ENCODE peak calls at places on chromosomes 3 and 15, in nine cellular contexts. One of them, this sample, is unnamed.

GRCh38 chr3:36663666-36664291 is 100.6 kb downstream of the DCLK3 start:
- DNase-seq in Calu3: peak; percentile 32
- DNase-seq in left lung: no peak
- DNase-seq in CD8-positive, alpha-beta T cell: no peak
- DNase-seq in spleen: no peak
- DNase-seq in foreskin fibroblast: peak; percentile 54
- DNase-seq in fibroblast of pulmonary artery: peak; percentile 38
- DNase-seq in sigmoid colon: no peak
- DNase-seq in tibial artery: no peak
- DNase-seq in this sample: no peak

GRCh38 chr3:107641572-107642307 is 119.0 kb downstream of the BBX start:
- DNase-seq in Calu3: no peak
- DNase-seq in left lung: no peak
- DNase-seq in CD8-positive, alpha-beta T cell: no peak
- DNase-seq in spleen: no peak
- DNase-seq in foreskin fibroblast: peak; percentile 80
- DNase-seq in fibroblast of pulmonary artery: peak; percentile 75
- DNase-seq in sigmoid colon: no peak
- DNase-seq in tibial artery: no peak
- DNase-seq in this sample: no peak

GRCh38 chr3:21672303-21672702 is 78.7 kb downstream of the ZNF385D start:
- DNase-seq in Calu3: peak; percentile 3
- DNase-seq in left lung: no peak
- DNase-seq in CD8-positive, alpha-beta T cell: no peak
- DNase-seq in spleen: no peak
- DNase-seq in foreskin fibroblast: peak; percentile 98
- DNase-seq in fibroblast of pulmonary artery: peak; percentile 84
- DNase-seq in sigmoid colon: no peak
- DNase-seq in tibial artery: no peak
- DNase-seq in this sample: no peak

GRCh38 chr3:194163697-194164096 is 27.7 kb downstream of the HES1 start:
- DNase-seq in Calu3: no peak
- DNase-seq in left lung: no peak
- DNase-seq in CD8-positive, alpha-beta T cell: no peak
- DNase-seq in spleen: no peak
- DNase-seq in foreskin fibroblast: no peak
- DNase-seq in fibroblast of pulmonary artery: no peak
- DNase-seq in sigmoid colon: no peak
- DNase-seq in tibial artery: no peak
- DNase-seq in this sample: no peak

GRCh38 chr3:87260270-87260669 is 16.1 kb downstream of the POU1F1 start:
- DNase-seq in Calu3: peak; percentile 62
- DNase-seq in left lung: no peak
- DNase-seq in CD8-positive, alpha-beta T cell: no peak
- DNase-seq in spleen: no peak
- DNase-seq in foreskin fibroblast: peak; percentile 83
- DNase-seq in fibroblast of pulmonary artery: peak; percentile 70
- DNase-seq in sigmoid colon: no peak
- DNase-seq in tibial artery: no peak
- DNase-seq in this sample: peak; percentile 63

GRCh38 chr15:35123743-35124142 is 38.6 kb upstream of the NANOGP8 start:
- DNase-seq in Calu3: no peak
- DNase-seq in left lung: no peak
- DNase-seq in CD8-positive, alpha-beta T cell: no peak
- DNase-seq in spleen: no peak
- DNase-seq in foreskin fibroblast: no peak
- DNase-seq in fibroblast of pulmonary artery: peak; percentile 30
- DNase-seq in sigmoid colon: no peak
- DNase-seq in tibial artery: no peak
- DNase-seq in this sample: no peak

GRCh38 chr15:36810656-36811449 is 231.4 kb downstream of the CDIN1 start:
- DNase-seq in Calu3: no peak
- DNase-seq in left lung: no peak
- DNase-seq in CD8-positive, alpha-beta T cell: no peak
- DNase-seq in spleen: no peak
- DNase-seq in foreskin fibroblast: no peak
- DNase-seq in fibroblast of pulmonary artery: no peak
- DNase-seq in sigmoid colon: no peak
- DNase-seq in tibial artery: no peak
- DNase-seq in this sample: peak; percentile 9

GRCh38 chr3:15440891-15441290 is 13.5 kb downstream of the EAF1 start:
- DNase-seq in Calu3: no peak
- DNase-seq in left lung: no peak
- DNase-seq in CD8-positive, alpha-beta T cell: no peak
- DNase-seq in spleen: no peak
- DNase-seq in foreskin fibroblast: no peak
- DNase-seq in fibroblast of pulmonary artery: peak; percentile 85
- DNase-seq in sigmoid colon: no peak
- DNase-seq in tibial artery: peak; percentile 19
- DNase-seq in this sample: no peak

GRCh38 chr3:45232531-45232930 is 6.4 kb upstream of the TMEM158 start:
- DNase-seq in Calu3: no peak
- DNase-seq in left lung: no peak
- DNase-seq in CD8-positive, alpha-beta T cell: no peak
- DNase-seq in spleen: no peak
- DNase-seq in foreskin fibroblast: no peak
- DNase-seq in fibroblast of pulmonary artery: no peak
- DNase-seq in sigmoid colon: no peak
- DNase-seq in tibial artery: no peak
- DNase-seq in this sample: no peak

DNA sequence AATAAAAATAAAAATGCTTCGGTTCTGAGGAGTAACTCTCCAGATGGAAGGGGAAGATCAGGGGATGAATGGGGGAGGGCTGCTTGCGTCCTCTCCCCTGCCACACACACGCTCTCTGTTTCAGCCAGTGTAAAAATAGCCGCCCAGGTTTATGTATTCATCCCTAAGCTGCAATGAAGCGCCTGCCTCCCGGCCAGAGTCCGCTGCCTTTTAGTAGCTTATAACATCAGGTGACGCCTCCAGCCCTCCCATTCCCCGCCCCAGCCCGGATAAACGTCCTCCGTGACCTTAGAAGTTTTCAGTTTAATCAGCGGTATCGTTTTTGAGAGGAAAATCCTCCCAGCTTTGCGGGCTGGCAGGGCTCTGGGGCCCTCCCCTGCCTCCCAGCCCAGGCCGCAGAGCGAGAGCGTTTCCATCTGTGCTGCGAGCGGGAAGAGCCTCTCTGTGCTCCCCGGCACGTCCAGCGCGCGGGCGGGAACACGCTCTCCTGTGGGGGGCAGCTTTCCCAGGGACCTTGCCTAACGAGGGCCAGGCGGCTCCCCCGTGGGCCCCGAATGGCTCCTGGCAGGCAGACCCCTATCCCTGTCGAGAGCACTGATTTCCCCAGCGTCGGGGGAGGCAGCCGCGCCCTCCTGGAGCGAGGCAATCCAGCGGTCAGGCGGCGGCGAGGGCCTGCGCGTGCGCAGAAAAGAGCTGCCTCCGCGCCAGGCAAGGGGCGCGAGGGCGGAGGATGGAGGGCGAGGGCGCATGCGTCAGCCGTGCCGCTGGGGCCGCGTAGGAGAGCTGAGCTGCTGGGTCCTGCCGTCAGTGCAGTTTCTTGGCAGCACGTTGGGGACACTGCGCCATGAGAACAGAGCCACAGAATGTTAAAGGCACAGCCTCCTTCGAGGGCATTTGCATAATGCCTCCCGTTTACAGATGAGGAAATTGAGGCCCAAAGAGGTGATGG is 71.2 kb downstream of the CCNL1 start:
- DNase-seq in Calu3: peak; percentile 100
- DNase-seq in left lung: peak; percentile 99
- DNase-seq in CD8-positive, alpha-beta T cell: peak; percentile 87
- DNase-seq in spleen: peak; percentile 98
- DNase-seq in foreskin fibroblast: peak; percentile 98
- DNase-seq in fibroblast of pulmonary artery: peak; percentile 98
- DNase-seq in sigmoid colon: peak; percentile 99
- DNase-seq in tibial artery: peak; percentile 99
- DNase-seq in this sample: peak; percentile 95
- TF ChIP-seq CTCF in Calu3: peak; percentile 49
- TF ChIP-seq CTCF in left lung: no peak
- TF ChIP-seq CTCF in CD8-positive, alpha-beta T cell: no peak
- TF ChIP-seq CTCF in spleen: peak; percentile 20
- TF ChIP-seq CTCF in foreskin fibroblast: no peak
- TF ChIP-seq CTCF in fibroblast of pulmonary artery: no peak
- TF ChIP-seq CTCF in sigmoid colon: no peak
- TF ChIP-seq CTCF in tibial artery: no peak
- TF ChIP-seq CTCF in this sample: no peak

GRCh38 chr3:111012388-111013248 is 59.0 kb upstream of the NECTIN3 start:
- DNase-seq in Calu3: peak; percentile 26
- DNase-seq in left lung: no peak
- DNase-seq in CD8-positive, alpha-beta T cell: no peak
- DNase-seq in spleen: no peak
- DNase-seq in foreskin fibroblast: no peak
- DNase-seq in fibroblast of pulmonary artery: no peak
- DNase-seq in sigmoid colon: no peak
- DNase-seq in tibial artery: no peak
- DNase-seq in this sample: peak; percentile 22
- TF ChIP-seq CTCF in Calu3: no peak
- TF ChIP-seq CTCF in left lung: no peak
- TF ChIP-seq CTCF in CD8-positive, alpha-beta T cell: no peak
- TF ChIP-seq CTCF in spleen: no peak
- TF ChIP-seq CTCF in foreskin fibroblast: no peak
- TF ChIP-seq CTCF in fibroblast of pulmonary artery: no peak
- TF ChIP-seq CTCF in sigmoid colon: no peak
- TF ChIP-seq CTCF in tibial artery: no peak
- TF ChIP-seq CTCF in this sample: no peak

GRCh38 chr15:84023636-84024035 is 211.9 kb upstream of the GOLGA6L4 start:
- DNase-seq in Calu3: peak; percentile 69
- DNase-seq in left lung: no peak
- DNase-seq in CD8-positive, alpha-beta T cell: no peak
- DNase-seq in spleen: no peak
- DNase-seq in foreskin fibroblast: peak; percentile 37
- DNase-seq in fibroblast of pulmonary artery: peak; percentile 66
- DNase-seq in sigmoid colon: no peak
- DNase-seq in tibial artery: no peak
- DNase-seq in this sample: peak; percentile 33
- TF ChIP-seq CTCF in Calu3: peak; percentile 66
- TF ChIP-seq CTCF in left lung: peak; percentile 30
- TF ChIP-seq CTCF in CD8-positive, alpha-beta T cell: no peak
- TF ChIP-seq CTCF in spleen: no peak
- TF ChIP-seq CTCF in foreskin fibroblast: peak; percentile 46
- TF ChIP-seq CTCF in fibroblast of pulmonary artery: peak; percentile 78
- TF ChIP-seq CTCF in sigmoid colon: peak; percentile 36
- TF ChIP-seq CTCF in tibial artery: peak; percentile 58
- TF ChIP-seq CTCF in this sample: peak; percentile 67

GRCh38 chr3:195239121-195239520 is 31.8 kb downstream of the XXYLT1 start:
- DNase-seq in Calu3: no peak
- DNase-seq in left lung: peak; percentile 21
- DNase-seq in CD8-positive, alpha-beta T cell: no peak
- DNase-seq in spleen: no peak
- DNase-seq in foreskin fibroblast: no peak
- DNase-seq in fibroblast of pulmonary artery: no peak
- DNase-seq in sigmoid colon: no peak
- DNase-seq in tibial artery: peak; percentile 43
- DNase-seq in this sample: no peak
- TF ChIP-seq CTCF in Calu3: no peak
- TF ChIP-seq CTCF in left lung: no peak
- TF ChIP-seq CTCF in CD8-positive, alpha-beta T cell: no peak
- TF ChIP-seq CTCF in spleen: no peak
- TF ChIP-seq CTCF in foreskin fibroblast: peak; percentile 8
- TF ChIP-seq CTCF in fibroblast of pulmonary artery: no peak
- TF ChIP-seq CTCF in sigmoid colon: no peak
- TF ChIP-seq CTCF in tibial artery: no peak
- TF ChIP-seq CTCF in this sample: no peak

DNA sequence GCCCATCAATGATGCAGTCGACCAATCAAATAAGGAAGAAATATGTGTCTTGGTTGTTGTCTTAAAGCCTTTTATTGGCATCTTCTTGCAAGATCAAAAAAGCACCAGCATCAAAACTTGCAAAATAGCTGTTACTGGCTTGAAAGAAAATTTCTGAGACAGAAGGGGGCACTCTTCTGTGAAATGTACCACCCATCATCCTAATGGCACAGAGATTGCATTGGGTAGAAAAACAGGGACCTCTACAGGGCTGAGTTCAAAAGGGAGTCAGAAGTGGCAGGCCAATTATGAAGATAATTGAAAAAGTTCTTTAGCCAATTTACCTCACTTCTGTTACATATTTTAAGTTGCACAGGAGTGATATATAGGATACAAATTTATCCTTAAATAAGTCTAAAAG is 122.3 kb upstream of the GPR149 start:
- DNase-seq in Calu3: no peak
- DNase-seq in left lung: no peak
- DNase-seq in CD8-positive, alpha-beta T cell: no peak
- DNase-seq in spleen: no peak
- DNase-seq in foreskin fibroblast: no peak
- DNase-seq in fibroblast of pulmonary artery: no peak
- DNase-seq in sigmoid colon: no peak
- DNase-seq in tibial artery: no peak
- DNase-seq in this sample: peak; percentile 7
- TF ChIP-seq CTCF in Calu3: no peak
- TF ChIP-seq CTCF in left lung: no peak
- TF ChIP-seq CTCF in CD8-positive, alpha-beta T cell: no peak
- TF ChIP-seq CTCF in spleen: no peak
- TF ChIP-seq CTCF in foreskin fibroblast: no peak
- TF ChIP-seq CTCF in fibroblast of pulmonary artery: no peak
- TF ChIP-seq CTCF in sigmoid colon: no peak
- TF ChIP-seq CTCF in tibial artery: no peak
- TF ChIP-seq CTCF in this sample: no peak

DNA sequence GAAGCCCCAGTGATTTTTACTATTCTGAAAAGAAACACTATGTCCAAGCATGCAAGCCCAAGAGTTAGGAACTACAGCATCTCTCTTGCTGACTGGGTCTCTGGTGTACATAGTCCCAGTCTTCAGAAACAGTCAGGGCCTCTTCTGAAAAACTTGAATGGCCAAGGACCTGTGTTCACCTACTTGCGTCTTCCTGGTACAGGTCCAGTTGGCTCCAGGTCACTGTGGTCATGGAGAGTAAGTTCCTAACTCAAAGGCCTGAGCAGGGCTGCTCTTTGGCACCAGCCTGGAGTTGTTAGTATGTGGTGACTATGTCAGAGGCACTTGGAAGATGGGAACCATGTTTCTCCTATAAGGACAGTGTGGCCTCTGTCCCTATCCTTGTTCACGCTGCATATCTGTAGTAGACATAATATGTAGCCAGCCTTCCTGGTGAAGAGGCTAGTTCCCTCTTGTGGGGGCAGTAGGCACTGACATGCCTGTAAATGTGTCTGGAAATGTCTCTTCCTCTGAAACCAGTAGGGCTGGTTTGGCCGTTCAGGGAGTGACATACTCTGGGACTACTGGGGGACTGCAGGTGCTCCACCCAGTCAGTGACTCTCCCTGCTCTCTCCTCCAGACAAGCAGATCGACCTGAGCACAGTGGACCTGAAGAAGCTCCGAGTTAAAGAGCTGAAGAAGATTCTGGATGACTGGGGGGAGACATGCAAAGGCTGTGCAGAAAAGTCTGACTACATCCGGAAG is 2.6 kb upstream of the RBM15B start:
- DNase-seq in Calu3: peak; percentile 85
- DNase-seq in left lung: no peak
- DNase-seq in CD8-positive, alpha-beta T cell: no peak
- DNase-seq in spleen: no peak
- DNase-seq in foreskin fibroblast: peak; percentile 60
- DNase-seq in fibroblast of pulmonary artery: no peak
- DNase-seq in sigmoid colon: no peak
- DNase-seq in tibial artery: peak; percentile 60
- DNase-seq in this sample: no peak
- TF ChIP-seq CTCF in Calu3: peak; percentile 33
- TF ChIP-seq CTCF in left lung: no peak
- TF ChIP-seq CTCF in CD8-positive, alpha-beta T cell: no peak
- TF ChIP-seq CTCF in spleen: no peak
- TF ChIP-seq CTCF in foreskin fibroblast: peak; percentile 27
- TF ChIP-seq CTCF in fibroblast of pulmonary artery: peak; percentile 27
- TF ChIP-seq CTCF in sigmoid colon: peak; percentile 33
- TF ChIP-seq CTCF in tibial artery: no peak
- TF ChIP-seq CTCF in this sample: no peak

This sample was measured in endothelial cell.